ENCODE peak calls at places on chromosomes 12 and 14, in eight cellular contexts. One of them, this sample, is unnamed.

GRCh38 chr14:101630056-101630960 is 69.0 kb downstream of the DIO3 start:
- DNase-seq in A549: no peak
- DNase-seq in prostate gland: no peak
- DNase-seq in heart left ventricle: no peak
- DNase-seq in uterus: no peak
- DNase-seq in GM12878: no peak
- DNase-seq in body of pancreas: no peak
- DNase-seq in ovary: no peak
- DNase-seq in this sample: no peak

GRCh38 chr12:85568395-85569103 is 267.7 kb downstream of the RASSF9 start:
- DNase-seq in A549: no peak
- DNase-seq in prostate gland: no peak
- DNase-seq in heart left ventricle: peak; percentile 5
- DNase-seq in uterus: no peak
- DNase-seq in GM12878: no peak
- DNase-seq in body of pancreas: no peak
- DNase-seq in ovary: no peak
- DNase-seq in this sample: no peak

GRCh38 chr14:36069535-36069900 is 107.0 kb downstream of the PTCSC3 start:
- DNase-seq in A549: peak; percentile 45
- DNase-seq in prostate gland: peak; percentile 7
- DNase-seq in heart left ventricle: no peak
- DNase-seq in uterus: no peak
- DNase-seq in GM12878: no peak
- DNase-seq in body of pancreas: peak; percentile 59
- DNase-seq in ovary: no peak
- DNase-seq in this sample: peak; percentile 66

GRCh38 chr12:27179399-27180214 is 64.5 kb upstream of the STK38L start:
- DNase-seq in A549: peak; percentile 60
- DNase-seq in prostate gland: peak; percentile 29
- DNase-seq in heart left ventricle: no peak
- DNase-seq in uterus: no peak
- DNase-seq in GM12878: peak; percentile 96
- DNase-seq in body of pancreas: no peak
- DNase-seq in ovary: no peak
- DNase-seq in this sample: no peak

GRCh38 chr12:10067259-10067658 is 31.5 kb downstream of the CLEC1A start:
- DNase-seq in A549: no peak
- DNase-seq in prostate gland: no peak
- DNase-seq in heart left ventricle: no peak
- DNase-seq in uterus: no peak
- DNase-seq in GM12878: no peak
- DNase-seq in body of pancreas: no peak
- DNase-seq in ovary: no peak
- DNase-seq in this sample: no peak

GRCh38 chr12:111616177-111616623 is 17.1 kb upstream of the ATXN2 start:
- DNase-seq in A549: no peak
- DNase-seq in prostate gland: no peak
- DNase-seq in heart left ventricle: no peak
- DNase-seq in uterus: peak; percentile 22
- DNase-seq in GM12878: no peak
- DNase-seq in body of pancreas: no peak
- DNase-seq in ovary: no peak
- DNase-seq in this sample: no peak

GRCh38 chr12:118850244-118850825 is 131.0 kb upstream of the SRRM4 start:
- DNase-seq in A549: peak; percentile 5
- DNase-seq in prostate gland: no peak
- DNase-seq in heart left ventricle: no peak
- DNase-seq in uterus: no peak
- DNase-seq in GM12878: no peak
- DNase-seq in body of pancreas: peak; percentile 17
- DNase-seq in ovary: no peak
- DNase-seq in this sample: peak; percentile 2

GRCh38 chr12:64923536-64923935 is 99.1 kb downstream of the TBC1D30 start:
- DNase-seq in A549: no peak
- DNase-seq in prostate gland: no peak
- DNase-seq in heart left ventricle: no peak
- DNase-seq in uterus: no peak
- DNase-seq in GM12878: peak; percentile 15
- DNase-seq in body of pancreas: no peak
- DNase-seq in ovary: no peak
- DNase-seq in this sample: no peak

GRCh38 chr14:23300687-23301223 is 1.9 kb downstream of the PPP1R3E start:
- DNase-seq in A549: no peak
- DNase-seq in prostate gland: peak; percentile 62
- DNase-seq in heart left ventricle: peak; percentile 78
- DNase-seq in uterus: peak; percentile 53
- DNase-seq in GM12878: no peak
- DNase-seq in body of pancreas: peak; percentile 33
- DNase-seq in ovary: no peak
- DNase-seq in this sample: peak; percentile 33

GRCh38 chr14:49637534-49638078 is 2.6 kb upstream of the DNAAF2 start:
- DNase-seq in A549: no peak
- DNase-seq in prostate gland: no peak
- DNase-seq in heart left ventricle: no peak
- DNase-seq in uterus: no peak
- DNase-seq in GM12878: no peak
- DNase-seq in body of pancreas: no peak
- DNase-seq in ovary: no peak
- DNase-seq in this sample: no peak

GRCh38 chr14:49634547-49635334 is at the start of gene DNAAF2:
- DNase-seq in A549: peak; percentile 66
- DNase-seq in prostate gland: peak; percentile 58
- DNase-seq in heart left ventricle: peak; percentile 79
- DNase-seq in uterus: peak; percentile 64
- DNase-seq in GM12878: no peak
- DNase-seq in body of pancreas: peak; percentile 77
- DNase-seq in ovary: peak; percentile 71
- DNase-seq in this sample: peak; percentile 64

GRCh38 chr14:49636866-49637265 is 1.8 kb upstream of the DNAAF2 start:
- DNase-seq in A549: no peak
- DNase-seq in prostate gland: no peak
- DNase-seq in heart left ventricle: no peak
- DNase-seq in uterus: no peak
- DNase-seq in GM12878: no peak
- DNase-seq in body of pancreas: no peak
- DNase-seq in ovary: no peak
- DNase-seq in this sample: no peak

DNA sequence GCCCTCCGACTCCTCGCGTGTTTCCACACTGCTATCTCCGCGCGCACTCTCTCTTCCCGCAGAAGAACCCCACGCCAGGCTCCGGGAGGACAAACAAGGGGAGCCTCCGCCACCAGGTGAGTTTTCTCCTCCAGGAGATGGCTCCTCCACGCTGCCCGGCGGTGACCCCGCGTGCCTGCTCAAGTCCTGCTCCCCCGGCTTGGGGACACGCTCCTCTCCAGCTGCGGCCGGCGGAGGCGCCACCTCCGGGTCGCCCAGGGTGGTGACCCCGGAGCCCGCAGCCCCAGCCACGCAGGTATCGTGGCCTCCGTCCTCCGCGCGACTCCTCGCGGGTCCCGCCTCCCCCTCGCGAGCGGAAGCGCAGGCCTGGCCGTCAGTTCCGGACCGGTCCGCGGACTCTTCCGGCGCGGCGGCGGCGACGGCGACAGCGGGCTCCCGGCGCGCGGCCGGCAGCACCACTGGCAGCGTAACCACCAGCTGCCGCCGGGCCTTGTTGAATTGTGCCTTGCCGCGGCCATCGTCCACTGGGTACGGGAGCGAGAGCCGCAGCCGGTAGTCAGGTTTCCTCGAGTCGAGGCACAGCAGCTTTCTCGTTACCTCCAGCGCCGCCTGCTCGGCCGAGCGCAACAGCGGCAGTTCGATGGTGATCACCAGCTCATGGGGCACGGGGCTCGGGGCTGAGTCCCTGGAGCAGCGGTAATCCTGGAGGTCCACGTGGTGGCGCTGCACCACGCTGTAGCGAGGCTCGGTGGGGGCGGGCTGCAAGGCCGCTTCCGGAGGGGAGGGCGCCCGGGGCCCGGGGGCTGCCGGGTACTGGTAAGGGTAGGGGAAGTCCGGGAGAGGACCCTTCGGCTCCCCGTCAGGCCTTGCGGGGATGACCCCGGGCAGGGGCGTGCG is 1.1 kb downstream of the DNAAF2 start:
- DNase-seq in A549: peak; percentile 86
- DNase-seq in prostate gland: peak; percentile 91
- DNase-seq in heart left ventricle: peak; percentile 96
- DNase-seq in uterus: peak; percentile 92
- DNase-seq in GM12878: peak; percentile 78
- DNase-seq in body of pancreas: peak; percentile 94
- DNase-seq in ovary: peak; percentile 94
- DNase-seq in this sample: peak; percentile 95
- TF ChIP-seq POLR2A in A549: peak; percentile 89
- TF ChIP-seq POLR2A in prostate gland: peak; percentile 36
- TF ChIP-seq POLR2A in heart left ventricle: peak; percentile 66
- TF ChIP-seq POLR2A in uterus: peak; percentile 82
- TF ChIP-seq POLR2A in GM12878: peak; percentile 83
- TF ChIP-seq POLR2A in body of pancreas: peak; percentile 89
- TF ChIP-seq POLR2A in ovary: peak; percentile 75
- TF ChIP-seq POLR2A in this sample: peak; percentile 91

DNA sequence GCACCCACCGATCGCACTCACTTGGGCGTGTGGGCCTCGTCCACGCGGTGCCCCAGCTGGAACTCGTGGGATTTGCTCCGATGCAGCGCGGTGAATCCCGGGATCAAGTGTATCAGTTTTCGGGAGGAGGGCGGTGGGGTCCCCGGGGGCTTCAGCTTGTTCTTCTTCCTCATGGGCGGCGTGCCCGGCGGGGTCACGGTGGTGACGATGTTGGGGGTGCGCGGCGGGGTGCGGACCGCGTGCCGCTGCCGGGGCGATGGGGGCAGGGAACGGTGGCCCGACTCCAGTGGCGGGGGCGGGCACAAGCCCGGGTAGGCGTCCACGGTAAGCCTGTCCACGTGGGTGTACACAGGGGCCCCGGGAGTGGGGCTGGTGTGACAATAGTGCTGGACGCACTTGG is 207.8 kb downstream of the KSR2 start:
- DNase-seq in A549: no peak
- DNase-seq in prostate gland: no peak
- DNase-seq in heart left ventricle: no peak
- DNase-seq in uterus: no peak
- DNase-seq in GM12878: no peak
- DNase-seq in body of pancreas: no peak
- DNase-seq in ovary: no peak
- DNase-seq in this sample: no peak
- H3K27ac ChIP-seq in A549: no peak overlapping the region
- H3K27ac ChIP-seq in prostate gland: no peak overlapping the region
- H3K27ac ChIP-seq in heart left ventricle: no peak overlapping the region
- H3K27ac ChIP-seq in uterus: no peak overlapping the region
- H3K27ac ChIP-seq in GM12878: no peak overlapping the region
- H3K27ac ChIP-seq in body of pancreas: no peak overlapping the region
- H3K27ac ChIP-seq in ovary: no peak overlapping the region
- H3K27ac ChIP-seq in this sample: no peak overlapping the region

GRCh38 chr12:57846577-57847319 is at the start of gene CTDSP2:
- DNase-seq in A549: peak; percentile 99
- DNase-seq in prostate gland: peak; percentile 100
- DNase-seq in heart left ventricle: peak; percentile 100
- DNase-seq in uterus: peak; percentile 99
- DNase-seq in GM12878: peak; percentile 61
- DNase-seq in body of pancreas: peak; percentile 100
- DNase-seq in ovary: peak; percentile 99
- DNase-seq in this sample: peak; percentile 100

GRCh38 chr12:57848208-57848607 is 1.7 kb upstream of the CTDSP2 start:
- DNase-seq in A549: no peak
- DNase-seq in prostate gland: no peak
- DNase-seq in heart left ventricle: no peak
- DNase-seq in uterus: no peak
- DNase-seq in GM12878: no peak
- DNase-seq in body of pancreas: no peak
- DNase-seq in ovary: no peak
- DNase-seq in this sample: no peak

GRCh38 chr12:57844725-57845477 is 1.6 kb downstream of the CTDSP2 start:
- DNase-seq in A549: peak; percentile 71
- DNase-seq in prostate gland: peak; percentile 44
- DNase-seq in heart left ventricle: peak; percentile 77
- DNase-seq in uterus: peak; percentile 84
- DNase-seq in GM12878: no peak
- DNase-seq in body of pancreas: peak; percentile 57
- DNase-seq in ovary: peak; percentile 81
- DNase-seq in this sample: peak; percentile 81

GRCh38 chr12:57846285-57846576 is 298 bp downstream of the CTDSP2 start:
- DNase-seq in A549: no peak
- DNase-seq in prostate gland: no peak
- DNase-seq in heart left ventricle: no peak
- DNase-seq in uterus: no peak
- DNase-seq in GM12878: no peak
- DNase-seq in body of pancreas: no peak
- DNase-seq in ovary: no peak
- DNase-seq in this sample: no peak

DNA sequence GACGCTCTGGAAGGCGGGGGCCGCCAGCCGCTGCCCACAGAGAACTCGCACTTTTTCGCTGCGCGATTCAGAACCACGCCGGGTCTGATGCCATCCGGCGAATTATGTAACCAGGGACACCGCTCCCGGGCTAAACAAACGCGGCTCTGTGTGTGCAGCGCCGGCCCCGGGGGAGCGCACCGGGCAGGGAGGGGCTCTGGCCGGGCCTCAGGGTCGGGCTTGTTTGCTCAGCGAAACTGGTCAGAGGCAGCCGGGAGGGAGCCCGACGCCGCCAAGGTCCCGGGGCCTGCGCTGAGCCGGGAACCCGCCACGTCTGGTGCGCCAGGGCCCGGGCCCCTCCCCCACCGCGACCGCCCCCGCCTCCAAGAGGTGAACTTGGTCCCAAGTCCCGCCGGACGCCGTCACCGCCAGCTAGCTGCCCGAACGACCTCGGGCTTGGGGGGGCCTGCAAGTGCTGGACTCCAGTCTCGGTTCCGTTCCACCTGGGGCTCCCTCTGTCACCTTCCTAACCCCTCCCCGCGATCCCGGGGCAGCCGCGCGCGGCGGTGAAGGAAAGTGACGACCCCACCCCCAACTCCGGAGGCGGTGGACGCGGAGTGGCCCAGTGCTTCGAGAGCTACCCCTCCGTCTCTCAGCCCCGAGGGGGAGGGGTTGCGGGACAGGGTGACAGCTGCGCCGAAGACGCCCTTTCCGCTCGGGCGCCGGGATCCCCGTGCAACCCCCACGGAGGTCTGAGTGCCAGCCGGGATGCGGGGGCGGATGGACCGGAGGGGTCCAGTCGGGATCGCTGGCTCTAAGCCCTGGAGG is 848 bp downstream of the CTDSP2 start:
- DNase-seq in A549: peak; percentile 55
- DNase-seq in prostate gland: peak; percentile 60
- DNase-seq in heart left ventricle: peak; percentile 90
- DNase-seq in uterus: peak; percentile 73
- DNase-seq in GM12878: no peak
- DNase-seq in body of pancreas: peak; percentile 90
- DNase-seq in ovary: peak; percentile 82
- DNase-seq in this sample: peak; percentile 86
- TF ChIP-seq POLR2A in A549: no peak
- TF ChIP-seq POLR2A in prostate gland: peak; percentile 22
- TF ChIP-seq POLR2A in heart left ventricle: no peak
- TF ChIP-seq POLR2A in uterus: peak; percentile 8
- TF ChIP-seq POLR2A in GM12878: peak; percentile 77
- TF ChIP-seq POLR2A in body of pancreas: peak; percentile 89
- TF ChIP-seq POLR2A in ovary: no peak
- TF ChIP-seq POLR2A in this sample: no peak

DNA sequence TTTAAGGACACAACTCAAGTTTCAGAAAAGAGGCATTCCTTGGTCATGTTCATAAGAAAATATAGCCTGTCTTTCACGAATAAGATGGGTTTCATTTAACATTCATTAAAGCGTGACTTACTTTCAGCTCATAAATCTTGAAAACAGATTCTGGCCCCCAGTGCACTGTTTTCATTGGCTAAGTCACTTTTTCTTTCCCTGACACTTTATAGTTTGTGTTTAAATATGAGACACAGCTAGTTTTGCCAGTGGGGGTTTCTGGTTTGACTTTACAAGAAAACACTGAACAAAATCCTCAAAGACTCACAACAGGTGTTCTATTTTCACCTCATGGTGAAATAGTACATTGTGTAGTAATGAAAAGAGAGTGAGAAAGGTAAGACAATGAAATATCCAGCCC is 65.9 kb downstream of the PHLDA1 start:
- DNase-seq in A549: no peak
- DNase-seq in prostate gland: no peak
- DNase-seq in heart left ventricle: no peak
- DNase-seq in uterus: no peak
- DNase-seq in GM12878: no peak
- DNase-seq in body of pancreas: no peak
- DNase-seq in ovary: no peak
- DNase-seq in this sample: no peak
- H3K27ac ChIP-seq in A549: no peak overlapping the region
- H3K27ac ChIP-seq in prostate gland: no peak overlapping the region
- H3K27ac ChIP-seq in heart left ventricle: no peak overlapping the region
- H3K27ac ChIP-seq in uterus: no peak overlapping the region
- H3K27ac ChIP-seq in GM12878: no peak overlapping the region
- H3K27ac ChIP-seq in body of pancreas: no peak overlapping the region
- H3K27ac ChIP-seq in ovary: no peak overlapping the region
- H3K27ac ChIP-seq in this sample: no peak overlapping the region